ENCODE peak calls at places on chromosomes 3 and 15, in ten cellular contexts. One of them, this sample, is unnamed.
A peak's percentile ranks its signal among the peaks of the same experiment; 100 is the strongest.

GRCh38 chr3:13879102-13879945 is 547 bp downstream of the WNT7A start:
- DNase-seq in mucosa of descending colon: no peak
- DNase-seq in bronchial epithelial cell: no peak
- DNase-seq in stomach: no peak
- DNase-seq in colonic mucosa: no peak
- DNase-seq in IMR-90: no peak
- DNase-seq in tibial artery: no peak
- DNase-seq in heart left ventricle: no peak
- DNase-seq in HepG2: no peak
- DNase-seq in body of pancreas: peak; percentile 21
- DNase-seq in this sample: no peak

GRCh38 chr15:60830479-60830878 is 351.5 kb upstream of the ICE2 start:
- DNase-seq in bronchial epithelial cell: peak; percentile 1
- DNase-seq in mucosa of descending colon: no peak
- DNase-seq in heart left ventricle: no peak
- DNase-seq in colonic mucosa: no peak
- DNase-seq in body of pancreas: no peak
- DNase-seq in HepG2: no peak
- DNase-seq in IMR-90: peak; percentile 33
- DNase-seq in stomach: no peak
- DNase-seq in tibial artery: no peak
- DNase-seq in this sample: no peak

GRCh38 chr3:185401319-185401955 is 38.5 kb downstream of the MAP3K13 start:
- DNase-seq in IMR-90: peak; percentile 57
- DNase-seq in colonic mucosa: no peak
- DNase-seq in HepG2: no peak
- DNase-seq in mucosa of descending colon: no peak
- DNase-seq in heart left ventricle: no peak
- DNase-seq in stomach: no peak
- DNase-seq in body of pancreas: no peak
- DNase-seq in tibial artery: no peak
- DNase-seq in bronchial epithelial cell: no peak
- DNase-seq in this sample: no peak

GRCh38 chr3:56997675-56998074 is 62.8 kb upstream of the SPATA12 start:
- DNase-seq in HepG2: no peak
- DNase-seq in body of pancreas: no peak
- DNase-seq in heart left ventricle: no peak
- DNase-seq in tibial artery: no peak
- DNase-seq in colonic mucosa: no peak
- DNase-seq in bronchial epithelial cell: no peak
- DNase-seq in mucosa of descending colon: no peak
- DNase-seq in IMR-90: peak; percentile 47
- DNase-seq in stomach: no peak
- DNase-seq in this sample: no peak

GRCh38 chr3:47404420-47404819 is 23.6 kb downstream of the PTPN23 start:
- DNase-seq in colonic mucosa: no peak
- DNase-seq in stomach: no peak
- DNase-seq in bronchial epithelial cell: no peak
- DNase-seq in body of pancreas: no peak
- DNase-seq in HepG2: no peak
- DNase-seq in mucosa of descending colon: no peak
- DNase-seq in heart left ventricle: no peak
- DNase-seq in IMR-90: no peak
- DNase-seq in tibial artery: no peak
- DNase-seq in this sample: no peak

GRCh38 chr3:67522081-67522480 is 132.3 kb downstream of the SUCLG2 start:
- DNase-seq in stomach: no peak
- DNase-seq in body of pancreas: no peak
- DNase-seq in tibial artery: no peak
- DNase-seq in heart left ventricle: no peak
- DNase-seq in colonic mucosa: no peak
- DNase-seq in HepG2: no peak
- DNase-seq in IMR-90: peak; percentile 18
- DNase-seq in mucosa of descending colon: no peak
- DNase-seq in bronchial epithelial cell: no peak
- DNase-seq in this sample: no peak

GRCh38 chr15:36429707-36430106 is 149.7 kb upstream of the CDIN1 start:
- DNase-seq in HepG2: no peak
- DNase-seq in bronchial epithelial cell: no peak
- DNase-seq in body of pancreas: no peak
- DNase-seq in IMR-90: no peak
- DNase-seq in stomach: no peak
- DNase-seq in heart left ventricle: no peak
- DNase-seq in mucosa of descending colon: no peak
- DNase-seq in tibial artery: no peak
- DNase-seq in colonic mucosa: no peak
- DNase-seq in this sample: no peak

GRCh38 chr3:184491867-184492615 is 69.5 kb upstream of the EPHB3 start:
- DNase-seq in body of pancreas: no peak
- DNase-seq in heart left ventricle: peak; percentile 41
- DNase-seq in bronchial epithelial cell: no peak
- DNase-seq in mucosa of descending colon: peak; percentile 57
- DNase-seq in colonic mucosa: no peak
- DNase-seq in HepG2: no peak
- DNase-seq in tibial artery: peak; percentile 57
- DNase-seq in IMR-90: no peak
- DNase-seq in stomach: no peak
- DNase-seq in this sample: peak; percentile 26

GRCh38 chr3:123116116-123116515 is 49.3 kb downstream of the PDIA5 start:
- DNase-seq in body of pancreas: no peak
- DNase-seq in colonic mucosa: no peak
- DNase-seq in heart left ventricle: no peak
- DNase-seq in tibial artery: no peak
- DNase-seq in IMR-90: no peak
- DNase-seq in stomach: no peak
- DNase-seq in bronchial epithelial cell: no peak
- DNase-seq in HepG2: no peak
- DNase-seq in mucosa of descending colon: no peak
- DNase-seq in this sample: no peak

GRCh38 chr3:184543848-184544512 is 17.6 kb upstream of the EPHB3 start:
- DNase-seq in bronchial epithelial cell: peak; percentile 71
- DNase-seq in tibial artery: peak; percentile 67
- DNase-seq in colonic mucosa: peak; percentile 88
- DNase-seq in stomach: peak; percentile 83
- DNase-seq in HepG2: peak; percentile 68
- DNase-seq in heart left ventricle: peak; percentile 71
- DNase-seq in body of pancreas: peak; percentile 88
- DNase-seq in mucosa of descending colon: peak; percentile 61
- DNase-seq in IMR-90: peak; percentile 69
- DNase-seq in this sample: peak; percentile 90

GRCh38 chr15:98124576-98124975 is 164.1 kb downstream of the ARRDC4 start:
- DNase-seq in body of pancreas: no peak
- DNase-seq in mucosa of descending colon: no peak
- DNase-seq in heart left ventricle: no peak
- DNase-seq in bronchial epithelial cell: peak; percentile 12
- DNase-seq in tibial artery: no peak
- DNase-seq in colonic mucosa: no peak
- DNase-seq in stomach: no peak
- DNase-seq in IMR-90: no peak
- DNase-seq in HepG2: no peak
- DNase-seq in this sample: no peak

GRCh38 chr3:195195321-195196209 is 75.4 kb downstream of the XXYLT1 start:
- DNase-seq in body of pancreas: no peak
- DNase-seq in stomach: no peak
- DNase-seq in colonic mucosa: no peak
- DNase-seq in HepG2: no peak
- DNase-seq in mucosa of descending colon: no peak
- DNase-seq in heart left ventricle: no peak
- DNase-seq in bronchial epithelial cell: no peak
- DNase-seq in IMR-90: no peak
- DNase-seq in tibial artery: no peak
- DNase-seq in this sample: no peak

GRCh38 chr3:78153973-78154372 is 1114.1 kb downstream of the ROBO2 start:
- DNase-seq in colonic mucosa: no peak
- DNase-seq in heart left ventricle: no peak
- DNase-seq in mucosa of descending colon: no peak
- DNase-seq in bronchial epithelial cell: no peak
- DNase-seq in HepG2: no peak
- DNase-seq in stomach: no peak
- DNase-seq in body of pancreas: no peak
- DNase-seq in IMR-90: no peak
- DNase-seq in tibial artery: no peak
- DNase-seq in this sample: no peak

GRCh38 chr15:48954538-48954937 is 9.2 kb downstream of the SHC4 start:
- DNase-seq in mucosa of descending colon: no peak
- DNase-seq in body of pancreas: no peak
- DNase-seq in IMR-90: peak; percentile 20
- DNase-seq in tibial artery: no peak
- DNase-seq in bronchial epithelial cell: no peak
- DNase-seq in colonic mucosa: no peak
- DNase-seq in heart left ventricle: no peak
- DNase-seq in stomach: no peak
- DNase-seq in HepG2: no peak
- DNase-seq in this sample: peak; percentile 43

GRCh38 chr3:194637066-194637465 is 3.8 kb upstream of the TMEM44 start:
- DNase-seq in HepG2: no peak
- DNase-seq in body of pancreas: no peak
- DNase-seq in heart left ventricle: no peak
- DNase-seq in tibial artery: no peak
- DNase-seq in IMR-90: no peak
- DNase-seq in colonic mucosa: no peak
- DNase-seq in stomach: no peak
- DNase-seq in bronchial epithelial cell: peak; percentile 19
- DNase-seq in mucosa of descending colon: no peak
- DNase-seq in this sample: no peak

GRCh38 chr15:33067456-33067855 is 127.1 kb downstream of the FMN1 start:
- DNase-seq in colonic mucosa: no peak
- DNase-seq in bronchial epithelial cell: peak; percentile 37
- DNase-seq in body of pancreas: no peak
- DNase-seq in HepG2: no peak
- DNase-seq in stomach: no peak
- DNase-seq in mucosa of descending colon: no peak
- DNase-seq in IMR-90: peak; percentile 91
- DNase-seq in tibial artery: no peak
- DNase-seq in heart left ventricle: no peak
- DNase-seq in this sample: no peak

GRCh38 chr15:40743466-40743865 is 11.6 kb downstream of the RMDN3 start:
- DNase-seq in HepG2: no peak
- DNase-seq in bronchial epithelial cell: no peak
- DNase-seq in body of pancreas: no peak
- DNase-seq in IMR-90: no peak
- DNase-seq in tibial artery: no peak
- DNase-seq in heart left ventricle: no peak
- DNase-seq in mucosa of descending colon: no peak
- DNase-seq in stomach: no peak
- DNase-seq in colonic mucosa: no peak
- DNase-seq in this sample: no peak

GRCh38 chr3:45915518-45916231 is 27.6 kb upstream of the CXCR6 start:
- DNase-seq in colonic mucosa: no peak
- DNase-seq in IMR-90: peak; percentile 94
- DNase-seq in tibial artery: no peak
- DNase-seq in HepG2: no peak
- DNase-seq in body of pancreas: no peak
- DNase-seq in stomach: peak; percentile 37
- DNase-seq in mucosa of descending colon: peak; percentile 64
- DNase-seq in heart left ventricle: no peak
- DNase-seq in bronchial epithelial cell: peak; percentile 91
- DNase-seq in this sample: peak; percentile 22

GRCh38 chr3:169218314-169218983 is 445.1 kb downstream of the MECOM start:
- DNase-seq in mucosa of descending colon: no peak
- DNase-seq in heart left ventricle: peak; percentile 60
- DNase-seq in IMR-90: peak; percentile 71
- DNase-seq in body of pancreas: peak; percentile 53
- DNase-seq in bronchial epithelial cell: peak; percentile 63
- DNase-seq in colonic mucosa: peak; percentile 57
- DNase-seq in tibial artery: peak; percentile 37
- DNase-seq in HepG2: peak; percentile 28
- DNase-seq in stomach: peak; percentile 43
- DNase-seq in this sample: peak; percentile 68

DNA sequence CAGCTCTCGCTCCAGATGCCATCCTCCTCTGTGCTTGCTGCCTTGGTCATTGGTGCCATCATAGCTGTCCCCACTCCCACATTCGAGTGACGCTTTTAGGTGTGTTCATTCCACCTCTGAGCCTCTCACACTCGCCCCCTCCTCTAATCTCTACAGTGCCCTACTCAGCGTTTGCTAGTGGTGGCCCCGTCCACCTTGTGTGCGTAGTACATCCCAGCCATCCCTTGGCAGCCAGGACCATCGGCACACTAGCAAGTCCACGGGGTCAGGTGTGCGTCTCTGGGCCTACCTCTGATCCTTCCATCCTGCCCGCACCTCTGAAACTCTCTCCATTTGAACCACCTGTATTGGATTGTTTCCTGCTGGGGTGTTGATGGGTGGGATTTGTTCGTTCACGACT is 54.2 kb upstream of the RGMA start:
- DNase-seq in colonic mucosa: no peak
- DNase-seq in bronchial epithelial cell: no peak
- DNase-seq in HepG2: no peak
- DNase-seq in heart left ventricle: no peak
- DNase-seq in IMR-90: no peak
- DNase-seq in mucosa of descending colon: no peak
- DNase-seq in tibial artery: no peak
- DNase-seq in body of pancreas: no peak
- DNase-seq in stomach: no peak
- DNase-seq in this sample: no peak
- H3K4me3 ChIP-seq in colonic mucosa: no peak overlapping the region
- H3K4me3 ChIP-seq in bronchial epithelial cell: no peak overlapping the region
- H3K4me3 ChIP-seq in HepG2: no peak overlapping the region
- H3K4me3 ChIP-seq in heart left ventricle: no peak overlapping the region
- H3K4me3 ChIP-seq in IMR-90: no peak overlapping the region
- H3K4me3 ChIP-seq in mucosa of descending colon: no peak overlapping the region
- H3K4me3 ChIP-seq in tibial artery: no peak overlapping the region
- H3K4me3 ChIP-seq in body of pancreas: no peak overlapping the region
- H3K4me3 ChIP-seq in stomach: no peak overlapping the region
- H3K4me3 ChIP-seq in this sample: no peak overlapping the region

GRCh38 chr3:120182613-120183524 is 88.6 kb upstream of the GSK3B start:
- DNase-seq in mucosa of descending colon: no peak
- DNase-seq in colonic mucosa: no peak
- DNase-seq in heart left ventricle: no peak
- DNase-seq in bronchial epithelial cell: peak; percentile 49
- DNase-seq in HepG2: no peak
- DNase-seq in body of pancreas: peak; percentile 16
- DNase-seq in stomach: no peak
- DNase-seq in tibial artery: no peak
- DNase-seq in IMR-90: peak; percentile 62
- DNase-seq in this sample: no peak
- TF ChIP-seq CTCF in mucosa of descending colon: no peak
- TF ChIP-seq CTCF in colonic mucosa: peak; percentile 26
- TF ChIP-seq CTCF in heart left ventricle: peak; percentile 39
- TF ChIP-seq CTCF in bronchial epithelial cell: peak; percentile 28
- TF ChIP-seq CTCF in HepG2: peak; percentile 49
- TF ChIP-seq CTCF in body of pancreas: no peak
- TF ChIP-seq CTCF in stomach: no peak
- TF ChIP-seq CTCF in tibial artery: peak; percentile 16
- TF ChIP-seq CTCF in IMR-90: peak; percentile 77
- TF ChIP-seq CTCF in this sample: no peak

GRCh38 chr15:78167227-78167888 is 18.2 kb downstream of the IDH3A start:
- DNase-seq in stomach: no peak
- DNase-seq in body of pancreas: no peak
- DNase-seq in mucosa of descending colon: no peak
- DNase-seq in IMR-90: no peak
- DNase-seq in colonic mucosa: peak; percentile 15
- DNase-seq in HepG2: no peak
- DNase-seq in bronchial epithelial cell: no peak
- DNase-seq in heart left ventricle: no peak
- DNase-seq in tibial artery: no peak
- DNase-seq in this sample: no peak
- H3K36me3 ChIP-seq in stomach: peaks cover 100% of the 10 kb centered on the region
- H3K36me3 ChIP-seq in body of pancreas: peaks cover 30% of the 10 kb centered on the region
- H3K36me3 ChIP-seq in mucosa of descending colon: peaks cover 15% of the 10 kb centered on the region
- H3K36me3 ChIP-seq in IMR-90: peaks cover 38% of the 10 kb centered on the region
- H3K36me3 ChIP-seq in colonic mucosa: no peaks in the 10 kb centered on the region
- H3K36me3 ChIP-seq in HepG2: peaks cover 6% of the 10 kb centered on the region
- H3K36me3 ChIP-seq in bronchial epithelial cell: peaks cover 15% of the 10 kb centered on the region
- H3K36me3 ChIP-seq in heart left ventricle: peaks cover 100% of the 10 kb centered on the region
- H3K36me3 ChIP-seq in tibial artery: peaks cover 99% of the 10 kb centered on the region
- H3K36me3 ChIP-seq in this sample: no peaks in the 10 kb centered on the region

GRCh38 chr15:65512189-65512588 is 5.3 kb downstream of the DPP8 start:
- DNase-seq in bronchial epithelial cell: no peak
- DNase-seq in IMR-90: no peak
- DNase-seq in mucosa of descending colon: no peak
- DNase-seq in colonic mucosa: no peak
- DNase-seq in body of pancreas: no peak
- DNase-seq in stomach: no peak
- DNase-seq in heart left ventricle: no peak
- DNase-seq in HepG2: no peak
- DNase-seq in tibial artery: no peak
- DNase-seq in this sample: no peak
- H3K4me3 ChIP-seq in bronchial epithelial cell: no peak overlapping the region
- H3K4me3 ChIP-seq in IMR-90: no peak overlapping the region
- H3K4me3 ChIP-seq in mucosa of descending colon: no peak overlapping the region
- H3K4me3 ChIP-seq in colonic mucosa: no peak overlapping the region
- H3K4me3 ChIP-seq in body of pancreas: no peak overlapping the region
- H3K4me3 ChIP-seq in stomach: no peak overlapping the region
- H3K4me3 ChIP-seq in heart left ventricle: no peak overlapping the region
- H3K4me3 ChIP-seq in HepG2: no peak overlapping the region
- H3K4me3 ChIP-seq in tibial artery: peak overlapping the region; percentile 15
- H3K4me3 ChIP-seq in this sample: no peak overlapping the region

This sample was measured in testis.